ENCODE peak calls at places on chromosomes 2 and 18, in eight cellular contexts. P, Z, T, C, B, O, K and G are unnamed samples.

GRCh38 chr18:48803951-48804855 is 146.6 kb downstream of the SMAD7 start:
- DNase-seq in K (no peak), Z (no peak), C (no peak), T (no peak), P (peak; percentile 15), B (no peak), O (no peak), G (no peak)

GRCh38 chr2:182522930-182523541 is 96.2 kb upstream of the PDE1A start:
- DNase-seq in O (no peak), K (no peak), P (no peak), Z (no peak), T (no peak), B (no peak), C (no peak), G (no peak)

GRCh38 chr18:67133669-67134068 is 382.9 kb downstream of the DSEL start:
- DNase-seq in B (no peak), P (no peak), T (no peak), O (no peak), Z (no peak), K (no peak), C (no peak), G (no peak)

GRCh38 chr2:240208631-240209211 is 68.3 kb upstream of the OTOS start:
- DNase-seq in B (no peak), T (no peak), Z (no peak), P (no peak), K (no peak), O (no peak), C (no peak), G (no peak)

GRCh38 chr2:15842771-15843666 is 97.3 kb upstream of the MYCN start:
- DNase-seq in C (no peak), P (no peak), K (no peak), Z (no peak), B (no peak), T (no peak), O (no peak), G (no peak)

GRCh38 chr2:73243884-73244570 is 9.9 kb downstream of the CCT7 start:
- DNase-seq in O (no peak), T (no peak), Z (no peak), P (no peak), C (peak; percentile 80), B (no peak), K (no peak), G (peak; percentile 90)

GRCh38 chr2:9752441-9753275 is 90.6 kb upstream of the TAF1B start:
- DNase-seq in C (peak; percentile 53), K (peak; percentile 65), Z (no peak), P (no peak), O (peak; percentile 32), B (no peak), T (no peak), G (peak; percentile 97)

GRCh38 chr2:182301093-182301492 is 125.7 kb downstream of the PDE1A start:
- DNase-seq in C (no peak), P (no peak), B (no peak), O (no peak), T (no peak), Z (no peak), K (no peak), G (peak; percentile 13)

GRCh38 chr2:18961991-18962421 is 372.6 kb upstream of the NT5C1B start:
- DNase-seq in T (no peak), Z (no peak), C (no peak), P (no peak), K (no peak), B (no peak), O (no peak), G (no peak)

GRCh38 chr2:28334527-28334891 is 58.1 kb upstream of the FOSL2 start:
- DNase-seq in P (peak; percentile 26), T (no peak), C (no peak), K (peak; percentile 38), O (no peak), Z (no peak), B (no peak), G (no peak)

GRCh38 chr2:209425082-209426071 is 1.5 kb downstream of the MAP2 start:
- DNase-seq in T (no peak), C (peak; percentile 36), K (no peak), Z (no peak), O (no peak), P (no peak), B (peak; percentile 30), G (peak; percentile 84)

GRCh38 chr2:112001136-112001764 is 53.8 kb upstream of the TMEM87B start:
- DNase-seq in O (no peak), T (no peak), Z (no peak), C (no peak), K (no peak), P (no peak), B (no peak), G (no peak)

GRCh38 chr2:134244587-134244986 is 9.3 kb upstream of the MGAT5 start:
- DNase-seq in K (no peak), O (no peak), Z (no peak), B (no peak), C (peak; percentile 18), T (no peak), P (no peak), G (peak; percentile 42)

GRCh38 chr2:171018522-171018921 is 89.5 kb downstream of the GORASP2 start:
- DNase-seq in K (no peak), B (no peak), O (no peak), P (no peak), T (no peak), Z (no peak), C (no peak), G (no peak)

DNA sequence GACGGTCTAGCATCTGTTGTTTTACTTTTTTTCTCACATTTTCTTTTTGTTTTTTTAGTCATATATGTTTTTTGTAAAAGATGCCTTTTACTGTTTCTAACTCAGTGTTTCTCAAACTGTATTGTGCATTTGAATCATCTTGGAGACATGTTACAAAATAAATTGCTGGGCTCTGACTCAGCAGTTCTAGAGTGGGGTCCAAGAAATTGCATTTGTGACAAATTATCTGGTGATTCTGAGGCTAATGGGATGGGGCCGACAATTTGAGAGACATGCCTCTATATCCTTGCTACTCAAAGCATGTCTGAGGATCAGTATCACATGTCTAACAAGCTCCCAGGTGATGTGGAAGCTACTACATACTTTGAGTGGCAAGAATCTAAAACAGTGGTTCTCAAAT is 478.8 kb downstream of the PLCL1 start:
- DNase-seq in T (peak; percentile 7), P (no peak), C (peak; percentile 42), Z (no peak), K (no peak), O (no peak), B (no peak), G (no peak)
- H3K4me3 ChIP-seq in T (no peak overlapping the region), P (no peak overlapping the region), C (no peak overlapping the region), Z (no peak overlapping the region), K (no peak overlapping the region), O (no peak overlapping the region), B (no peak overlapping the region), G (no peak overlapping the region)

GRCh38 chr18:52341617-52342381 is 1.8 kb downstream of the DCC start:
- DNase-seq in C (no peak), K (no peak), Z (no peak), B (no peak), O (no peak), T (no peak), P (no peak), G (peak; percentile 9)
- H3K4me3 ChIP-seq in C (peak overlapping the region; percentile 30), K (no peak overlapping the region), Z (peak overlapping the region; percentile 84), B (peak overlapping the region; percentile 46), O (peak overlapping the region; percentile 57), T (peak overlapping the region; percentile 48), P (peak overlapping the region; percentile 17), G (no peak overlapping the region)

DNA sequence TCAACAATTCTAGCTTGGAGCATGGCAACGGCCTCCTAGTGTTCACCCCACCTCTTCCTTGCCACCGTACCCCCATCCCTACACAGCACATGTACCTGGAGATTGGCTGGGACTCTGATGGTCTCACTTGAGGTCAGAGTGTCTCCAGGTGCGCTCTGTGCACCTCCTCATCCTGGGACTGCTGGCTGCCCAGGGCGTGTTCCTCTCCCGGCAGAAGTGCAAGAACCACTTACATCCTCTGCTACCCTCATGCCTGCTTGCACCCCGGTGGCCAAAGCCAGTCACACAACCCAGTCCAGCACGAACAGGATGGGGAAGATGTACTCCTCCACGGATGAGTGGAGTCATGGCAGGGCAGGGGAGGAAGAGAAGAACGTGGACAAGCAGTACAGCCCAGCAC is 151.5 kb downstream of the ASB1 start:
- DNase-seq in Z (no peak), O (no peak), C (no peak), T (no peak), P (no peak), B (no peak), K (no peak), G (no peak)
- H3K4me3 ChIP-seq in Z (no peak overlapping the region), O (no peak overlapping the region), C (no peak overlapping the region), T (no peak overlapping the region), P (no peak overlapping the region), B (no peak overlapping the region), K (no peak overlapping the region), G (no peak overlapping the region)

GRCh38 chr2:57479994-57480393 is 566.6 kb upstream of the VRK2 start:
- DNase-seq in C (no peak), B (no peak), P (no peak), K (no peak), T (no peak), Z (no peak), O (no peak), G (peak; percentile 40)
- H3K4me3 ChIP-seq in C (no peak overlapping the region), B (no peak overlapping the region), P (no peak overlapping the region), K (no peak overlapping the region), T (no peak overlapping the region), Z (no peak overlapping the region), O (no peak overlapping the region), G (no peak overlapping the region)